ENCODE peak calls at places on chromosomes 13 and 19, in seven cellular contexts. V is astrocyte, C is WERI-Rb-1, X is tibial artery, M is heart left ventricle, L is nephron progenitor cell, U is GM06990. Y is an unnamed sample.

GRCh38 chr13:80685942-80686341 is 345.0 kb upstream of the SPRY2 start:
- DNase-seq in V (no peak), C (no peak), X (no peak), M (no peak), L (no peak), U (no peak), Y (no peak)

GRCh38 chr19:32522967-32523366 is 58.0 kb upstream of the PDCD5 start:
- DNase-seq in V (no peak), C (no peak), X (no peak), M (no peak), L (no peak), U (no peak), Y (no peak)

GRCh38 chr13:48976677-48977625 is 1.2 kb downstream of the FNDC3A start:
- DNase-seq in V (peak), C (no peak), X (no peak), M (no peak), L (no peak), U (no peak), Y (no peak)

GRCh38 chr13:97809576-97809975 is 143.9 kb upstream of the IPO5 start:
- DNase-seq in V (peak), C (no peak), X (no peak), M (no peak), L (no peak), U (no peak), Y (no peak)

GRCh38 chr13:94558721-94559120 is 37.2 kb downstream of the TGDS start:
- DNase-seq in V (peak), C (no peak), X (no peak), M (no peak), L (no peak), U (no peak), Y (no peak)

GRCh38 chr19:14031719-14032480 is at the start of gene IL27RA:
- DNase-seq in V (peak), C (peak), X (peak), M (peak), L (peak), U (peak), Y (peak)

GRCh38 chr13:45048890-45049407 is 59.6 kb downstream of the GPALPP1 start:
- DNase-seq in V (no peak), C (no peak), X (no peak), M (no peak), L (no peak), U (no peak), Y (peak)

GRCh38 chr19:8663920-8664670 is 33.7 kb downstream of the NFILZ start:
- DNase-seq in V (no peak), C (no peak), X (no peak), M (no peak), L (no peak), U (peak), Y (peak)

GRCh38 chr13:53605306-53605705 is 576.7 kb downstream of the OLFM4 start:
- DNase-seq in V (no peak), C (no peak), X (no peak), M (no peak), L (no peak), U (no peak), Y (no peak)

GRCh38 chr19:48333467-48334384 is 8.4 kb downstream of the EMP3 start:
- DNase-seq in V (peak), C (peak), X (peak), M (peak), L (peak), U (peak), Y (peak)

DNA sequence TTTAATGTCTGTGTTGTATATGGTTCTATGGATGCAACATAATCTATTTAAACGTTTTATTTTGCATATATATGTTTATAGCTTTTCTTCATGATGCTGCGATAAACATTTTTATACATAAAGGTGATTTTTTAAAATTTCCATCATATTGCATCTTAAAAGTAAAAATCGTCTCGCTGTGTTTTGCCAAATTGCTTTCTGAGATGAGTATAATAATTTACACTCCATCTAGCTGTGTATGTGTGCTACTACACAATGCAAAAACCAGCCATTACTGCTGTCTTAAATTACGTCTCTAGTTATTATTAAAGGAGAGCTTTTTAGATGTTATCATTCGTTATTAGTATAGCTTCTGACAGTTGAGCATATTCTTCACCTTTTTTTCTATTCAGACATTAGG is 37.2 kb downstream of the METTL21C start:
- DNase-seq in V (no peak), C (no peak), X (no peak), M (no peak), L (no peak), U (no peak), Y (no peak)
- TF ChIP-seq CTCF in V (peak), C (peak), X (no peak), M (no peak), L (peak), U (no peak), Y (no peak)

GRCh38 chr19:6055013-6055795 is 55.1 kb downstream of the RFX2 start:
- DNase-seq in V (no peak), C (no peak), X (no peak), M (no peak), L (no peak), U (no peak), Y (no peak)

GRCh38 chr19:6056801-6057650 is 53.3 kb downstream of the RFX2 start:
- DNase-seq in V (peak), C (no peak), X (peak), M (no peak), L (no peak), U (no peak), Y (no peak)

GRCh38 chr19:6057651-6058365 is 52.5 kb downstream of the RFX2 start:
- DNase-seq in V (no peak), C (peak), X (no peak), M (no peak), L (no peak), U (no peak), Y (no peak)

GRCh38 chr19:6058411-6059201 is 51.7 kb downstream of the RFX2 start:
- DNase-seq in V (no peak), C (no peak), X (no peak), M (no peak), L (no peak), U (no peak), Y (no peak)

GRCh38 chr19:6056282-6056741 is 54.0 kb downstream of the RFX2 start:
- DNase-seq in V (no peak), C (no peak), X (no peak), M (no peak), L (no peak), U (no peak), Y (no peak)
- TF ChIP-seq CTCF in V (no peak), C (no peak), X (no peak), M (no peak), L (no peak), U (no peak), Y (no peak)

GRCh38 chr19:18436651-18437478 is 1.1 kb downstream of the ISYNA1 start:
- DNase-seq in V (peak), C (peak), X (peak), M (peak), L (peak), U (peak), Y (peak)

GRCh38 chr19:18438331-18439024 is 545 bp upstream of the ISYNA1 start:
- DNase-seq in V (no peak), C (peak), X (no peak), M (no peak), L (peak), U (no peak), Y (no peak)

GRCh38 chr19:18439025-18439909 is 1.3 kb upstream of the ISYNA1 start:
- DNase-seq in V (peak), C (no peak), X (no peak), M (no peak), L (no peak), U (no peak), Y (no peak)

GRCh38 chr19:18435848-18436631 is 1.9 kb downstream of the ISYNA1 start:
- DNase-seq in V (no peak), C (no peak), X (no peak), M (no peak), L (no peak), U (no peak), Y (no peak)

GRCh38 chr19:18437481-18438330 is at the start of gene ISYNA1:
- DNase-seq in V (no peak), C (peak), X (no peak), M (no peak), L (peak), U (peak), Y (peak)
- TF ChIP-seq CTCF in V (no peak), C (no peak), X (no peak), M (no peak), L (no peak), U (no peak), Y (no peak)

GRCh38 chr19:51108066-51108804 is at the start of gene CTU1:
- DNase-seq in V (peak), C (peak), X (peak), M (peak), L (peak), U (peak), Y (peak)
- TF ChIP-seq CTCF in V (no peak), C (no peak), X (peak), M (no peak), L (no peak), U (no peak), Y (no peak)

GRCh38 chr19:23305555-23305954 is 55.4 kb upstream of the ZNF724 start:
- DNase-seq in V (no peak), C (peak), X (no peak), M (no peak), L (no peak), U (no peak), Y (no peak)
- TF ChIP-seq CTCF in V (no peak), C (peak), X (no peak), M (no peak), L (no peak), U (no peak), Y (no peak)

GRCh38 chr19:45913874-45914830 is at the start of gene NANOS2:
- DNase-seq in V (no peak), C (peak), X (no peak), M (peak), L (peak), U (no peak), Y (no peak)
- TF ChIP-seq CTCF in V (no peak), C (peak), X (no peak), M (peak), L (peak), U (peak), Y (peak)

GRCh38 chr13:29260684-29261083 is 334.8 kb downstream of the SLC7A1 start:
- DNase-seq in V (no peak), C (no peak), X (no peak), M (no peak), L (no peak), U (no peak), Y (no peak)
- TF ChIP-seq CTCF in V (no peak), C (no peak), X (no peak), M (peak), L (no peak), U (peak), Y (peak)

Y was measured in GM13976.